ENCODE peak calls at places on chromosomes 3 and 15, in four cellular contexts. One of them, this sample, is unnamed.
A peak's percentile ranks its signal among the peaks of the same experiment; 100 is the strongest.

GRCh38 chr15:57485869-57486268 is 105.8 kb upstream of the MYZAP start:
- DNase-seq in A549: peak; percentile 95
- DNase-seq in IMR-90: peak; percentile 83
- DNase-seq in K562: no peak
- DNase-seq in this sample: no peak

GRCh38 chr3:122956685-122957455 is 70.7 kb downstream of the SEMA5B start:
- DNase-seq in IMR-90: no peak
- DNase-seq in A549: no peak
- DNase-seq in K562: no peak
- DNase-seq in this sample: no peak

GRCh38 chr15:44064706-44065105 is 130.4 kb downstream of the FRMD5 start:
- DNase-seq in K562: no peak
- DNase-seq in IMR-90: no peak
- DNase-seq in A549: no peak
- DNase-seq in this sample: no peak

GRCh38 chr3:25239042-25239441 is 189.0 kb upstream of the RARB start:
- DNase-seq in K562: no peak
- DNase-seq in IMR-90: no peak
- DNase-seq in A549: no peak
- DNase-seq in this sample: no peak

GRCh38 chr3:195403841-195404408 is 38.9 kb downstream of the ACAP2 start:
- DNase-seq in IMR-90: peak; percentile 52
- DNase-seq in K562: no peak
- DNase-seq in A549: no peak
- DNase-seq in this sample: no peak

GRCh38 chr3:41431386-41431785 is 232.1 kb downstream of the CTNNB1 start:
- DNase-seq in IMR-90: no peak
- DNase-seq in A549: no peak
- DNase-seq in K562: no peak
- DNase-seq in this sample: no peak

GRCh38 chr15:68829068-68829467 is 8.4 kb upstream of the ANP32A start:
- DNase-seq in IMR-90: no peak
- DNase-seq in A549: peak; percentile 33
- DNase-seq in K562: no peak
- DNase-seq in this sample: peak; percentile 46

GRCh38 chr3:168094877-168095610 is 680 bp downstream of the GOLIM4 start:
- DNase-seq in K562: peak; percentile 68
- DNase-seq in A549: peak; percentile 44
- DNase-seq in IMR-90: peak; percentile 69
- DNase-seq in this sample: peak; percentile 53

GRCh38 chr3:80227216-80227615 is 459.4 kb upstream of the ROBO1 start:
- DNase-seq in A549: no peak
- DNase-seq in IMR-90: peak; percentile 13
- DNase-seq in K562: no peak
- DNase-seq in this sample: no peak

GRCh38 chr3:43236008-43236407 is 50.3 kb upstream of the SNRK start:
- DNase-seq in A549: no peak
- DNase-seq in K562: no peak
- DNase-seq in IMR-90: peak; percentile 37
- DNase-seq in this sample: no peak

GRCh38 chr3:125059488-125060245 is 3.9 kb upstream of the HEG1 start:
- DNase-seq in IMR-90: peak; percentile 37
- DNase-seq in K562: no peak
- DNase-seq in A549: no peak
- DNase-seq in this sample: no peak

GRCh38 chr3:25033407-25034029 is 394.5 kb upstream of the RARB start:
- DNase-seq in A549: peak; percentile 60
- DNase-seq in IMR-90: peak; percentile 6
- DNase-seq in K562: peak; percentile 18
- DNase-seq in this sample: peak; percentile 77

GRCh38 chr3:72496055-72496690 is 352.1 kb downstream of the SHQ1 start:
- DNase-seq in K562: no peak
- DNase-seq in IMR-90: no peak
- DNase-seq in A549: no peak
- DNase-seq in this sample: no peak

GRCh38 chr3:56788506-56788905 is 13.2 kb downstream of the ARHGEF3 start:
- DNase-seq in K562: no peak
- DNase-seq in A549: no peak
- DNase-seq in IMR-90: no peak
- DNase-seq in this sample: no peak

GRCh38 chr15:101023501-101024110 is 104.4 kb downstream of the LRRK1 start:
- DNase-seq in K562: no peak
- DNase-seq in A549: no peak
- DNase-seq in IMR-90: no peak
- DNase-seq in this sample: no peak

GRCh38 chr3:7962244-7962643 is 539.4 kb upstream of the LMCD1 start:
- DNase-seq in K562: no peak
- DNase-seq in A549: no peak
- DNase-seq in IMR-90: no peak
- DNase-seq in this sample: no peak

GRCh38 chr3:157572559-157573270 is 69.5 kb upstream of the VEPH1 start:
- DNase-seq in K562: peak; percentile 69
- DNase-seq in IMR-90: peak; percentile 64
- DNase-seq in A549: peak; percentile 35
- DNase-seq in this sample: peak; percentile 54

GRCh38 chr15:41941644-41942415 is 30.5 kb downstream of the EHD4 start:
- DNase-seq in A549: no peak
- DNase-seq in K562: no peak
- DNase-seq in IMR-90: no peak
- DNase-seq in this sample: no peak

GRCh38 chr3:151962891-151963290 is 89.4 kb downstream of the SUCNR1 start:
- DNase-seq in IMR-90: no peak
- DNase-seq in K562: no peak
- DNase-seq in A549: no peak
- DNase-seq in this sample: no peak

GRCh38 chr3:117355566-117355965 is 646.0 kb downstream of the TUSC7 start:
- DNase-seq in A549: peak; percentile 3
- DNase-seq in K562: no peak
- DNase-seq in IMR-90: peak; percentile 22
- DNase-seq in this sample: peak; percentile 61

GRCh38 chr3:117011687-117012250 is 302.2 kb downstream of the TUSC7 start:
- DNase-seq in A549: no peak
- DNase-seq in IMR-90: no peak
- DNase-seq in K562: no peak
- DNase-seq in this sample: no peak

GRCh38 chr3:194250104-194251002 is 100.8 kb downstream of the CPN2 start:
- DNase-seq in IMR-90: peak; percentile 25
- DNase-seq in A549: no peak
- DNase-seq in K562: no peak
- DNase-seq in this sample: no peak

GRCh38 chr15:92449476-92449875 is 55.8 kb downstream of the ST8SIA2 start:
- DNase-seq in IMR-90: peak; percentile 15
- DNase-seq in K562: no peak
- DNase-seq in A549: no peak
- DNase-seq in this sample: no peak

DNA sequence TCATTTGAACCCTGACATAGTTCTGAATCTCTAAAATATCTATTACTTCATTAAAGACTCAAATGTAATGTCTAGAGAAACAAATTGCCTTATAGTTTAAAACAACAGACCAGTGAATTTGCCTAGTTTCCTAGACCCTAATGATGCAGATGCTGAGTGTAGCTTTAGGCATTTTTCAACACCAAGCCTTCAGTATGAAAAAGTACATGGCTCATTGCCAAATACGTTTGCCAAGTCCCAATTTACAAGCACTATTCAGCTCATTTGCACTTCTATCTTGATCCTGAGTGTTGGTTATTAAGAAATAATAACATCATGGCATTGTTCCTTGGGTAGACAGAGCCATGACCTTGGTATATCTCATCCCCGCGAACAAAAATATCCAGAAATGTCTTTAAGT is 46.8 kb downstream of the EOMES start:
- DNase-seq in IMR-90: peak; percentile 47
- DNase-seq in A549: no peak
- DNase-seq in K562: no peak
- DNase-seq in this sample: no peak
- TF ChIP-seq BHLHE40 in IMR-90: no peak
- TF ChIP-seq BHLHE40 in A549: no peak
- TF ChIP-seq BHLHE40 in K562: no peak
- TF ChIP-seq BHLHE40 in this sample: no peak

GRCh38 chr3:149555941-149556340 is 81.4 kb downstream of the TM4SF4 start:
- DNase-seq in K562: no peak
- DNase-seq in A549: no peak
- DNase-seq in IMR-90: no peak
- DNase-seq in this sample: no peak
- TF ChIP-seq BHLHE40 in K562: no peak
- TF ChIP-seq BHLHE40 in A549: no peak
- TF ChIP-seq BHLHE40 in IMR-90: no peak
- TF ChIP-seq BHLHE40 in this sample: no peak

DNA sequence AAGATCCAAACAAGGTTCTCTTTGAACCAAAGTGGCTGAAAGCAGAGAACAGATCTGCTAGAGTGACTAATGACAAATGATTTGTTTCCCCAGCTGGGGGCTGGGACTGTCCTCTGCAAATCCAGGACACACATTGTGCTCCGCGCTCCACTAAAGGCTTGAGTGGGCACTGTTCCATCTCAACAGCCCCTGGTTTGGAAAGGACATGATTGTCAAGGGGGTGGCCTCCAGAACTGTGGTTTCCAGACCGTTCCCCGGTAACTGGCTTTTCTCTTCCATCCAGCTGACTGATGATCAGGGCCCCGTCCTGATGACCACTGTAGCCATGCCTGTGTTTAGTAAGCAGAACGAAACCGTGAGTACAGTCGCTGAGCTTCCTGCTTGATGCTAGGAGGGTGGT is 91.0 kb downstream of the LRTM1 start:
- DNase-seq in K562: no peak
- DNase-seq in IMR-90: no peak
- DNase-seq in A549: no peak
- DNase-seq in this sample: no peak
- TF ChIP-seq BHLHE40 in K562: no peak
- TF ChIP-seq BHLHE40 in IMR-90: no peak
- TF ChIP-seq BHLHE40 in A549: no peak
- TF ChIP-seq BHLHE40 in this sample: no peak

DNA sequence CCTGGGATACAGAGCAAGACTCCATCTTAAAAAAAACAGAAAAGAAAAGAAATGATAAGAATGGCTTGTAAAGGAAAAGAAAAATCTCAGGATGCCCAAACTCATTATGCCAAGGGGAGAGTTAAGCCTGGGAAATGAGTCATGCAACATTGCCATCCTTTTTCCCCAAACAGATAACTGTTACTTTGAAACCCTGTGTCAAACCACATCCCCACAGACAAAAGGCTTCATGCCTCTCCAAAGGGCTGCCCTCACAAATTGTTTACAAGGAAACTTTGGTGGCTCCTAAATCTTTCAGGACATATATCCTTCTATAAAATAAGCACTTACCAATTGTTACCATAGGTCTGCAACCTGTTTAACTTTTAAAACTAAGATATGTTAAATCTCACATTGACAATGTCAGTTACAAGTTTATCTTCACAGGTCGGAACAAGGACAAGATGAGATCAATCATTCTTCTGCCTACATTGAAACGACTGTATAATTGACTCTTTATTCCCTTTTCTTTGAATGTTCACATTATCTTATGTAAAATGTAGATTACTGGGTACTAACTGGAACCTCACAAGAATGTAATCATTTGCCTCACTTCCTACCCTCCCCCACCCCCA is 18.6 kb upstream of the SENP7 start:
- DNase-seq in K562: no peak
- DNase-seq in A549: no peak
- DNase-seq in IMR-90: no peak
- DNase-seq in this sample: no peak
- TF ChIP-seq BHLHE40 in K562: no peak
- TF ChIP-seq BHLHE40 in A549: no peak
- TF ChIP-seq BHLHE40 in IMR-90: no peak
- TF ChIP-seq BHLHE40 in this sample: no peak

DNA sequence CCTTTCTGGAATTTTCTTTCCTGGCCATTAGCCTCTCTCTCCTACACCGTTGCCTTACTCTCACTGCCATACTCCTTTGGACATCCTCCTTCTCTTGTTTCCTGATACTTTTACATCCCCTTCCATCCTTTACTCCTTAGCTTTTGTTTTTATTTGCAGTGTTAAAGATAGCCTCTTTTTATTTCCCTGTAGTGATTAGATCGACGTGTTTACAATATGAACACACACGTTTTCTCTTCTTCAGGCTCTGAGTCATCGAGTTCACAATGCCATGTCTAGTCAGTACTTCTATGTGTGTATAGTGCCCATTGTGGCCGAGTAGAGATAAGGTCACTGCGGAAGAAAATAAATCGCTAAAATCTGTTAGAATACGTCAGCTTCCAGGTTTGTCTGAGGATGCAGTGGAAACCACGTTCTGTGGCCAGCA is 208.5 kb downstream of the LPP start:
- DNase-seq in K562: no peak
- DNase-seq in A549: peak; percentile 50
- DNase-seq in IMR-90: peak; percentile 69
- DNase-seq in this sample: no peak
- TF ChIP-seq BHLHE40 in K562: no peak
- TF ChIP-seq BHLHE40 in A549: no peak
- TF ChIP-seq BHLHE40 in IMR-90: no peak
- TF ChIP-seq BHLHE40 in this sample: no peak

GRCh38 chr15:28165791-28166190 is 66.7 kb upstream of the OCA2 start:
- DNase-seq in K562: no peak
- DNase-seq in A549: no peak
- DNase-seq in IMR-90: no peak
- DNase-seq in this sample: no peak
- TF ChIP-seq BHLHE40 in K562: no peak
- TF ChIP-seq BHLHE40 in A549: no peak
- TF ChIP-seq BHLHE40 in IMR-90: no peak
- TF ChIP-seq BHLHE40 in this sample: no peak

This sample was measured in HEK293T.